ENCODE peak calls at places on chromosomes 6 and 20, in four cellular contexts. X, H, N and D are unnamed samples.

GRCh38 chr20:50312002-50312681 is 121.5 kb downstream of the CEBPB start:
- DNase-seq in N (no peak), H (no peak), X (no peak), D (no peak)

GRCh38 chr20:33305591-33306057 is 22.6 kb downstream of the BPIFB1 start:
- DNase-seq in H (no peak), N (no peak), X (no peak), D (no peak)

GRCh38 chr6:27091661-27092315 is 155.7 kb upstream of the PRSS16 start:
- DNase-seq in N (peak; percentile 76), X (peak; percentile 65), H (no peak), D (no peak)

GRCh38 chr6:30647802-30648460 is 998 bp downstream of the C6orf136 start:
- DNase-seq in X (no peak), N (peak; percentile 85), H (no peak), D (no peak)

GRCh38 chr6:17632929-17633328 is 32.8 kb downstream of the FAM8A1 start:
- DNase-seq in X (no peak), N (no peak), H (no peak), D (no peak)

GRCh38 chr6:103273048-103273447 is 1586.7 kb downstream of the HACE1 start:
- DNase-seq in X (peak; percentile 23), N (no peak), H (no peak), D (no peak)

GRCh38 chr6:158765509-158766068 is 53.6 kb downstream of the EZR start:
- DNase-seq in H (no peak), X (no peak), N (no peak), D (no peak)

GRCh38 chr6:128479048-128479666 is 41.2 kb downstream of the PTPRK start:
- DNase-seq in X (no peak), N (no peak), H (no peak), D (no peak)

GRCh38 chr6:53591873-53592272 is 47.0 kb upstream of the GCLC start:
- DNase-seq in X (no peak), H (no peak), N (no peak), D (no peak)

GRCh38 chr6:34027939-34028441 is 117.9 kb downstream of the GRM4 start:
- DNase-seq in N (no peak), X (no peak), H (no peak), D (no peak)

GRCh38 chr6:11039040-11039439 is 5.1 kb downstream of the ELOVL2 start:
- DNase-seq in N (no peak), H (no peak), X (no peak), D (no peak)

GRCh38 chr6:151385177-151385576 is 6.2 kb downstream of the ZBTB2 start:
- DNase-seq in X (no peak), N (no peak), H (no peak), D (no peak)

GRCh38 chr6:118207947-118208346 is 300.9 kb downstream of the SLC35F1 start:
- DNase-seq in X (no peak), H (no peak), N (no peak), D (no peak)

GRCh38 chr20:44642203-44643153 is 9.0 kb downstream of the ADA start:
- DNase-seq in N (peak; percentile 65), H (no peak), X (peak; percentile 81), D (no peak)

GRCh38 chr6:25027221-25027916 is 91.6 kb upstream of the RIPOR2 start:
- DNase-seq in X (no peak), H (no peak), N (no peak), D (no peak)

GRCh38 chr6:111591370-111591900 is 14.2 kb downstream of the TRAF3IP2 start:
- DNase-seq in N (peak; percentile 94), X (peak; percentile 74), H (peak; percentile 87), D (peak; percentile 90)

GRCh38 chr6:15444081-15444731 is 198.3 kb downstream of the JARID2 start:
- DNase-seq in X (peak; percentile 50), H (no peak), N (peak; percentile 77), D (no peak)

GRCh38 chr6:133741375-133741861 is 147.5 kb upstream of the TCF21 start:
- DNase-seq in X (no peak), H (no peak), N (no peak), D (no peak)

GRCh38 chr20:41466836-41467619 is 100.4 kb upstream of the EMILIN3 start:
- DNase-seq in H (no peak), X (no peak), N (no peak), D (no peak)

GRCh38 chr6:110320307-110320706 is 37.8 kb downstream of the METTL24 start:
- DNase-seq in X (no peak), H (no peak), N (no peak), D (no peak)

GRCh38 chr6:121522265-121522664 is 86.8 kb downstream of the GJA1 start:
- DNase-seq in X (no peak), N (no peak), H (no peak), D (no peak)

GRCh38 chr6:6395581-6396197 is 75.2 kb upstream of the F13A1 start:
- DNase-seq in N (no peak), H (no peak), X (no peak), D (no peak)

GRCh38 chr6:106114492-106114891 is 28.4 kb downstream of the PRDM1 start:
- DNase-seq in H (no peak), X (no peak), N (no peak), D (no peak)

GRCh38 chr6:87182321-87182720 is 27.0 kb downstream of the ZNF292 start:
- DNase-seq in N (no peak), X (no peak), H (no peak), D (no peak)

GRCh38 chr20:58692579-58693225 is at the start of gene NPEPL1:
- DNase-seq in N (no peak), H (peak; percentile 37), X (no peak), D (peak; percentile 83)

GRCh38 chr6:161048636-161049035 is 57.1 kb downstream of the MAP3K4 start:
- DNase-seq in H (no peak), N (peak; percentile 51), X (peak; percentile 65), D (no peak)

GRCh38 chr6:140174509-140174908 is 800.1 kb upstream of the CITED2 start:
- DNase-seq in H (no peak), X (no peak), N (no peak), D (no peak)

GRCh38 chr6:158207452-158207788 is 39.3 kb downstream of the GTF2H5 start:
- DNase-seq in X (no peak), N (no peak), H (no peak), D (no peak)

GRCh38 chr6:3259491-3259958 is 778 bp downstream of the PSMG4 start:
- DNase-seq in H (no peak), N (peak; percentile 47), X (peak; percentile 67), D (no peak)

GRCh38 chr20:18802012-18802634 is 11.5 kb upstream of the SCP2D1 start:
- DNase-seq in H (no peak), N (no peak), X (no peak), D (no peak)
- TF ChIP-seq CTCF in H (no peak), N (no peak), X (no peak), D (no peak)

DNA sequence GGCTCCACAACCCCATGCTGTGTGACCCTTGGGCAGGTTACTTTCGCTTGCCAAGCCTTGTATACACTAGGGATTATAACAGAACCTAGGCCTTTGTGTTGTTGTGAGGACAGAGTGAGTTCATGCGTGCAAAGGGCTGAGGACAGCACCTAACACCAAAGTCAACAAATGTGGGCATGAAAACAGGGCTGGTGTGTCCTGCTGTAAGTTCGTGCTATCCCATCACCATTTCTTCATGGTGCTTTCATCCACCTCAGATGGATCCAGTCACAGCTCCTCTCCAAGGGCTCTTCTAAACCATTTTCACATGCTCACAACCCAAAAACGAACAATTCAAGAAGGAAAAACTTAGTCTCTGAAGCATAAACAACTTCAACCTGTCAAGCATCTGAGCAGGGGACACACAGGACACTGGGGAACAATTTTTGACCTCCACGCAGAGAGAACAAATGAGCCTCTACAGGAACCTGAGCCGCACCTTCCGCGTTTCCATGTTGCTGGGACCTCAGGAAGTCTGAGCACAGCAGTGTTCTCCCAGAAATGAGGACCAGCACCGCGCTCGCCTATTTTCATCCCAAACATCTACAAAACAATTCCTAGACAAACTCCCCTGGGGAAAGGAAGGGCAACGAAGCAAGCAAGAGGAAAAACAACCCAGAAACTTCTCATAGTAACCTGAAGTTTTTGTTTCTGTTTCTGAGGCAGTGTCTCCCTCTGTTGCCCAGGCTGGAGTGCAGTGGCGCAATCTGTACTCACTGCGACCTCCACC is 3.1 kb downstream of the LRP11 start:
- DNase-seq in N (no peak), H (no peak), X (no peak), D (no peak)
- TF ChIP-seq CTCF in N (no peak), H (no peak), X (no peak), D (peak; percentile 39)

GRCh38 chr6:142946924-142947701 is 2.1 kb upstream of the HIVEP2 start:
- DNase-seq in H (peak; percentile 68), N (peak; percentile 10), X (peak; percentile 86), D (peak; percentile 87)
- TF ChIP-seq CTCF in H (peak; percentile 24), N (no peak), X (no peak), D (no peak)

GRCh38 chr20:12394786-12395185 is 477.1 kb downstream of the BTBD3 start:
- DNase-seq in N (peak; percentile 19), H (no peak), X (no peak), D (no peak)
- TF ChIP-seq CTCF in N (peak; percentile 31), H (no peak), X (no peak), D (no peak)

GRCh38 chr20:1893721-1894470 is 1.3 kb upstream of the SIRPA start:
- DNase-seq in H (no peak), N (no peak), X (no peak), D (no peak)
- TF ChIP-seq CTCF in H (no peak), N (no peak), X (no peak), D (no peak)

GRCh38 chr20:62624325-62624690 is 18.0 kb upstream of the SLCO4A1 start:
- DNase-seq in X (no peak), N (peak; percentile 56), H (no peak), D (no peak)
- TF ChIP-seq CTCF in X (no peak), N (peak; percentile 33), H (no peak), D (no peak)

GRCh38 chr6:137919512-137919823 is 52.4 kb downstream of the TNFAIP3 start:
- DNase-seq in H (no peak), N (no peak), X (no peak), D (no peak)
- TF ChIP-seq CTCF in H (no peak), N (no peak), X (no peak), D (no peak)

DNA sequence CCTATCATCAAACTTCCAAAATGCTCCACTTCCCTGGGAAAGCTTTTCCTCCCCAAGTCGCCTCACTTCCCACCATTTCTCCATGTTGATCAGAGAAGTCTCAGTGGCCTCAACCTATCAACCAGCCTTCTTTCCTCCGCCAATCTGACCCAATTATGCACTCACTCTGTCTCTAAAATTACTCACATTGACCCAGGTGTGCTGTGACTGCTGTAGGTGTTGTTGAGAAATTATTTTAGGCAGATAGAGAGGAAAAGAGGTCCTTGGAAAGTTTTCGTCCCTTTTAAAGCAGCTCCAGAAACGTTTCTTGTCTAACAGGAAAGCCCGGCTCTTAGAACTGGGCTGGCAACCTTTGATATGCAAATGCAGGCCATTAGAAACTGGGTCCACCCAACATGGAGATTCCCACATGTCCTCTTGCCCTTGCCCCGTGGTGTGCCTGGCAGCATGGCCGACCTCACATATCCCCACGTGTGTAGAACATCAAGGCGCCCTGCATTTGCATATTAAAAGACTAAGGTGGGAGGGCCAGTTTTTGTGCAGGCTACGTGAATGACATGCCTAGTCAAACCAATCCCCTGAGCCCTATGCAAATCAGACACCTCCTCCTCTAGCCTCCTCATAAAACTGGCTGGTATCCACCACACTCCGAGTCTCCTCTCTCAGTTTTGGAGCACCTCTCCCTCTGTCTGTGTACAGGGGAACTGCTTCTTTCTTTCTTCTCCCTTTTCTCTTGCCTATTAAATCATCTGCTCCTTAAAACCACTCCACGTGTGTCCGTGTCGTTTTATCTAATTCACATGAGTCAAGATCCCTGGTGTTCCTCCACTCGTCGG is 12.9 kb downstream of the IPCEF1 start:
- DNase-seq in H (no peak), X (no peak), N (peak; percentile 80), D (no peak)
- TF ChIP-seq CTCF in H (no peak), X (peak; percentile 28), N (peak; percentile 73), D (peak; percentile 42)

GRCh38 chr20:53623454-53624206 is 30.0 kb upstream of the ZNF217 start:
- DNase-seq in N (peak; percentile 64), X (peak; percentile 65), H (peak; percentile 61), D (no peak)
- TF ChIP-seq CTCF in N (no peak), X (no peak), H (no peak), D (no peak)